ENCODE peak calls at places on chromosome 22, in four cellular contexts. F is stimulated activated CD4-positive, alpha-beta T cell treated with anti-CD3 and anti-CD28 coated beads, Interleukin-4, amount 100 ng/mL, for 48 hours; I is RPMI8226; M is neural crest cell. P is an unnamed sample.

GRCh38 chr22:46100401-46101105 is 49.8 kb upstream of the PPARA start:
- DNase-seq in F (no peak), I (no peak), M (no peak), P (no peak)

GRCh38 chr22:22037229-22037628 is 54.6 kb upstream of the TOP3B start:
- DNase-seq in M (no peak), F (no peak), I (peak), P (no peak)

GRCh38 chr22:44444341-44445306 is 53.4 kb downstream of the RTL6 start:
- DNase-seq in I (no peak), F (no peak), M (no peak), P (no peak)

GRCh38 chr22:20238567-20239062 is 29.5 kb downstream of the RTN4R start:
- DNase-seq in I (peak), M (peak), F (peak), P (no peak)

GRCh38 chr22:21025266-21025665 is 7.1 kb downstream of the SLC7A4 start:
- DNase-seq in I (no peak), F (no peak), M (no peak), P (no peak)

GRCh38 chr22:36729321-36729720 is 25.8 kb upstream of the CACNG2 start:
- DNase-seq in F (no peak), M (no peak), I (no peak), P (no peak)

GRCh38 chr22:36966851-36967535 is 52.3 kb downstream of the TST start:
- DNase-seq in M (no peak), F (no peak), I (no peak), P (no peak)

GRCh38 chr22:24285245-24285644 is 14.6 kb downstream of the SPECC1L start:
- DNase-seq in M (no peak), F (no peak), I (no peak), P (no peak)

GRCh38 chr22:35842954-35843353 is 125.3 kb downstream of the APOL5 start:
- DNase-seq in I (peak), F (no peak), M (peak), P (no peak)

GRCh38 chr22:39598017-39598965 is 27.7 kb downstream of the CACNA1I start:
- DNase-seq in M (peak), F (peak), I (peak), P (no peak)

GRCh38 chr22:36155702-36156101 is 4.9 kb downstream of the APOL3 start:
- DNase-seq in I (no peak), M (no peak), F (no peak), P (no peak)

GRCh38 chr22:37318255-37319109 is 36.2 kb downstream of the CYTH4 start:
- DNase-seq in F (no peak), M (no peak), I (no peak), P (no peak)

GRCh38 chr22:39224550-39224949 is 20.2 kb downstream of the PDGFB start:
- DNase-seq in I (no peak), F (no peak), M (no peak), P (no peak)

GRCh38 chr22:50519151-50519550 is 6.2 kb downstream of the SCO2 start:
- DNase-seq in F (no peak), M (no peak), I (no peak), P (no peak)

GRCh38 chr22:41397143-41397811 is 15.5 kb downstream of the TEF start:
- DNase-seq in M (no peak), F (no peak), I (no peak), P (no peak)